ENCODE peak calls at places on chromosomes 12 and 14, in nine cellular contexts. G is uterus, U is stomach, Z is heart left ventricle, H is IMR-90, F is HepG2, Y is right lobe of liver, C is thyroid gland, M is HCT116. Q is an unnamed sample. For H3K4me1, the result is how much of the 10 kb centered on the place peaks cover.

GRCh38 chr12:80632835-80633234 is 74.6 kb upstream of the MYF6 start:
- DNase-seq in G (no peak), U (no peak), Z (no peak), H (no peak), F (peak), Y (no peak), C (peak), M (no peak), Q (peak)

GRCh38 chr14:91814317-91814716 is 53.0 kb downstream of the TC2N start:
- DNase-seq in G (no peak), U (no peak), Z (no peak), H (no peak), F (no peak), Y (no peak), C (no peak), M (no peak), Q (no peak)

GRCh38 chr14:82537831-82538230 is 1004.2 kb upstream of the SEL1L start:
- DNase-seq in G (no peak), U (no peak), Z (no peak), H (no peak), F (no peak), Y (no peak), C (no peak), M (no peak), Q (no peak)

GRCh38 chr12:27585739-27586265 is 61.8 kb downstream of the PPFIBP1 start:
- DNase-seq in G (no peak), U (no peak), Z (no peak), H (no peak), F (no peak), Y (no peak), C (no peak), M (no peak), Q (no peak)

GRCh38 chr12:94649349-94650142 is 811 bp downstream of the TMCC3 start:
- DNase-seq in G (peak), U (peak), Z (peak), H (peak), F (no peak), Y (peak), C (peak), M (no peak), Q (peak)

GRCh38 chr14:105294142-105294597 is 6.6 kb downstream of the BRF1 start:
- DNase-seq in G (no peak), U (no peak), Z (peak), H (peak), F (no peak), Y (no peak), C (no peak), M (no peak), Q (no peak)

GRCh38 chr14:59046746-59047145 is 141.7 kb upstream of the DAAM1 start:
- DNase-seq in G (no peak), U (no peak), Z (no peak), H (no peak), F (no peak), Y (no peak), C (no peak), M (no peak), Q (no peak)

GRCh38 chr12:70484464-70484863 is 118.4 kb downstream of the KCNMB4 start:
- DNase-seq in G (no peak), U (no peak), Z (no peak), H (no peak), F (no peak), Y (no peak), C (no peak), M (no peak), Q (no peak)

GRCh38 chr12:76143343-76144252 is 59.1 kb upstream of the NAP1L1 start:
- DNase-seq in G (no peak), U (no peak), Z (no peak), H (no peak), F (no peak), Y (no peak), C (no peak), M (no peak), Q (no peak)

GRCh38 chr12:38465020-38465419 is 148.4 kb downstream of the ALG10B start:
- DNase-seq in G (no peak), U (no peak), Z (no peak), H (no peak), F (no peak), Y (no peak), C (no peak), M (no peak), Q (no peak)

GRCh38 chr14:24165785-24166184 is 4.7 kb downstream of the IRF9 start:
- DNase-seq in G (no peak), U (no peak), Z (no peak), H (no peak), F (no peak), Y (no peak), C (no peak), M (no peak), Q (no peak)

GRCh38 chr14:96056509-96057422 is 17.6 kb downstream of the C14orf132 start:
- DNase-seq in G (no peak), U (peak), Z (no peak), H (no peak), F (peak), Y (no peak), C (no peak), M (no peak), Q (no peak)

GRCh38 chr12:26373606-26374495 is 178.5 kb downstream of the SSPN start:
- DNase-seq in G (no peak), U (no peak), Z (no peak), H (no peak), F (no peak), Y (no peak), C (no peak), M (no peak), Q (no peak)

GRCh38 chr12:114918535-114919233 is 234.7 kb upstream of the TBX3 start:
- DNase-seq in G (no peak), U (no peak), Z (no peak), H (peak), F (peak), Y (no peak), C (no peak), M (no peak), Q (no peak)

GRCh38 chr14:96125536-96125935 is 79.1 kb upstream of the BDKRB2 start:
- DNase-seq in G (no peak), U (no peak), Z (no peak), H (no peak), F (no peak), Y (no peak), C (peak), M (no peak), Q (no peak)

GRCh38 chr12:104682790-104683279 is 226.1 kb downstream of the CHST11 start:
- DNase-seq in G (no peak), U (no peak), Z (no peak), H (no peak), F (no peak), Y (no peak), C (no peak), M (no peak), Q (no peak)

GRCh38 chr14:99725774-99726537 is 41.9 kb downstream of the CYP46A1 start:
- DNase-seq in G (no peak), U (no peak), Z (peak), H (no peak), F (no peak), Y (peak), C (peak), M (no peak), Q (no peak)

GRCh38 chr12:26976687-26977086 is 37.5 kb downstream of the TM7SF3 start:
- DNase-seq in G (no peak), U (no peak), Z (no peak), H (no peak), F (no peak), Y (no peak), C (no peak), M (no peak), Q (no peak)

GRCh38 chr12:95574799-95575452 is 23.6 kb upstream of the USP44 start:
- DNase-seq in G (no peak), U (no peak), Z (no peak), H (peak), F (peak), Y (no peak), C (no peak), M (peak), Q (no peak)

GRCh38 chr12:131852551-131853299 is 24.5 kb downstream of the MMP17 start:
- DNase-seq in G (no peak), U (no peak), Z (peak), H (peak), F (no peak), Y (no peak), C (no peak), M (no peak), Q (no peak)

GRCh38 chr12:104752016-104752415 is 206.1 kb downstream of the SLC41A2 start:
- DNase-seq in G (no peak), U (no peak), Z (no peak), H (no peak), F (no peak), Y (peak), C (no peak), M (no peak), Q (no peak)

DNA sequence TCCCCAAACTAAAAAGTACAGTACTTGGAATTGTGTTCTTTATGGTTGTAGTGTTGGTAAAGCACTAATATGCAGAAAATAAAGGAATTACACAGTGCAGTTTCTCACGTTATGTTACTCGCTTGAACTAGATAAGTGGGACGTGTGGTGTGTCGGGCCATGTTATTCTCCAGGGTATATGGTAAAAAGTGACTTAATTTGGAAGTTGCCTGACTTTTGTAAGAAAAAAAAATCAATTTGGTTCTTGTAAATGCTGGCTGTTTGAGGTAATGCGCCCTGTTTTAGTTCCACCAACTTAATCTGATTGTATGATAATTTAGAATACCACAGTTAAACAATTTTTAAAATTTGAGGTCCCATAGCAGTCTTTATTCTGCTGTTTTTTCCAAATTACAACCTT is 4.1 kb downstream of the ARF6 start:
- DNase-seq in G (no peak), U (no peak), Z (no peak), H (no peak), F (no peak), Y (no peak), C (no peak), M (no peak), Q (no peak)
- TF ChIP-seq CTCF in G (no peak), U (no peak), Z (no peak), H (no peak), F (no peak), Y (no peak), C (no peak), M (no peak), Q (no peak)

GRCh38 chr12:123305160-123305559 is 33.5 kb upstream of the CDK2AP1 start:
- DNase-seq in G (no peak), U (no peak), Z (no peak), H (no peak), F (no peak), Y (no peak), C (no peak), M (no peak), Q (no peak)
- TF ChIP-seq POLR2A in G (no peak), U (no peak), Z (no peak), H (no peak), F (no peak), Y (no peak), C (no peak), M (no peak), Q (no peak)

DNA sequence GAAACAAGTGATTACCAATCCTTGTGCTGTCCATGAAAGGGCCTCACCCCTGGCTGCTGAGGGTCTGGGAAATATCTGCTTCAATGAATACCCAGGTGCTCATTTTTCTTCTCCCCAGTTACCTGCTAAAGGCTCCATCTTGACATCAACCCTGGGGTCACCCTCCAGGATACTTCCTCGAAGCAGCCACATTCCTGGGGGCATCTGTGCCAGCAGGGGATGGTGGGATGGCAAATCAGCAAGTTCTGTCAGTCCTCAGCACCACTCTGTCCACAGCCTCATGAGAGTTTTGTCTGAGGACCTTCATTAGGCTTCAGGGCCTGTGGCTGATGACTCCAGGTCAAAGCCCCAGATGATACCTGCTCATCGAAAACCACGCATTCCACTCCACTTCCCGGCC is 124.8 kb downstream of the ZFP36L1 start:
- DNase-seq in G (peak), U (no peak), Z (no peak), H (no peak), F (no peak), Y (peak), C (no peak), M (no peak), Q (no peak)
- H3K4me1 ChIP-seq in G (under half), U (half or more), Z (half or more), H (under half), F (under half), Y (under half), C (under half), M (under half), Q (under half)

GRCh38 chr12:92574046-92574783 is 128.6 kb upstream of the PLEKHG7 start:
- DNase-seq in G (no peak), U (no peak), Z (no peak), H (peak), F (peak), Y (peak), C (no peak), M (peak), Q (no peak)
- TF ChIP-seq CTCF in G (no peak), U (no peak), Z (no peak), H (peak), F (no peak), Y (peak), C (no peak), M (peak), Q (no peak)

GRCh38 chr14:102524451-102525212 is 15.1 kb upstream of the ANKRD9 start:
- DNase-seq in G (peak), U (peak), Z (peak), H (peak), F (peak), Y (peak), C (peak), M (peak), Q (peak)
- TF ChIP-seq POLR2A in G (peak), U (no peak), Z (peak), H (peak), F (peak), Y (peak), C (no peak), M (peak), Q (no peak)

DNA sequence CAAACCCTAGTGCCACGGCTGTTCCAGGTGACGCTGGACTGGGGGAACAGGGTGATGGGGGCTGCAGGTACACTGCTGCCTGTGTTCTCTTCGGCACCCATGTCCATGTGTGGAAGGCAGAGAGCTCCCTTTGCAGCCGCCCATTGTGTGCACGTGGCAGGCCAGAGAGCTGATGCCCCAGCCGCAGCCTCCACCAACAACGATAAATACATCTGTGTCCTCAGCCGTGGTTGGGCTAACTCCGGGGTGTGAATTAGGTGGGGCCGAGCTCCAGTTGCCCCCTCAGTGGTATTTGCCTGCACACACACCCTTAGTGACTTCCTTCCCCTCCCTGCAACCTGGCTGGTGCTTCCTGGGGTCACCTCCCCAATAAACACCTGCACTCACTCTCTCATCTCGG is 112.4 kb downstream of the ZNF664 start:
- DNase-seq in G (no peak), U (no peak), Z (no peak), H (no peak), F (no peak), Y (no peak), C (no peak), M (no peak), Q (no peak)
- H3K4me1 ChIP-seq in G (under half), U (under half), Z (under half), H (under half), F (under half), Y (under half), C (under half), M (under half), Q (under half)

GRCh38 chr12:3199551-3200031 is 122.4 kb downstream of the TSPAN9 start:
- DNase-seq in G (no peak), U (no peak), Z (no peak), H (peak), F (no peak), Y (no peak), C (peak), M (no peak), Q (no peak)
- TF ChIP-seq CTCF in G (no peak), U (no peak), Z (no peak), H (peak), F (no peak), Y (no peak), C (no peak), M (no peak), Q (no peak)

GRCh38 chr14:69204753-69205152 is 13.5 kb downstream of the EXD2 start:
- DNase-seq in G (no peak), U (no peak), Z (no peak), H (no peak), F (no peak), Y (no peak), C (no peak), M (no peak), Q (no peak)

GRCh38 chr14:69208665-69209064 is 17.4 kb downstream of the EXD2 start:
- DNase-seq in G (no peak), U (no peak), Z (no peak), H (no peak), F (no peak), Y (no peak), C (no peak), M (no peak), Q (no peak)

DNA sequence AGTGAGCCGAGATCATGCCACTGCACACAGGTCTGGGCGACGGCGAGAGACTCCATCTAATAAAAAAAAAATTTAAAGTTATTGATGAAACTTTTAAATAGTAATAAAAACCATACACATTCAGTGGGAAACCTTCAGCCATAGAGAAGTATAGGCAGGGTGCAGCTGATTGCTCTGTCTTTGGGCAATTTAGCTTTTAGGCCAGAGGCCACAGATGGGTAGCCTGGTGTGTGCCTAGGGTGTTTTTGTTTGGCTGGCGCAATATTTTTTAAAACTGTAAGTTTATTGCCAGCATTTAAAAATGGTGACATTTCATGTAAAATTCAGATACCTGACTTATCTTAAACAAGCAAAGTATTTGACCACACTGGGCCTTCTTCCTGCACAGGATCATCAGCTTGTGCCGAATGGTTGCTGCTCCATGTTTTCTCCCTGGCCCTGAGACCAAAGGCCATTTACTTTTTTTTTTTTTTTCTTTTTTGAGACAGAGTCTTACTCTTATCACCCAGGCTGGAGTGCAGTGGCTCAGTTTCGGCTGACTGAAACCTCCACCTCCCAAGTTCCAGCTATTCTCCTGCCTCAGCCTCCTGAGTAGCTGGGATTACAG is 16.2 kb downstream of the EXD2 start:
- DNase-seq in G (no peak), U (no peak), Z (no peak), H (no peak), F (no peak), Y (no peak), C (no peak), M (no peak), Q (no peak)
- TF ChIP-seq POLR2A in G (no peak), U (no peak), Z (no peak), H (no peak), F (no peak), Y (no peak), C (no peak), M (no peak), Q (no peak)

Q was measured in gastrocnemius medialis.